ENCODE peak calls at places on chromosomes 3 and 15, in five cellular contexts. T, S, U, V and H are unnamed samples.

GRCh38 chr15:88701561-88702095 is 62.8 kb downstream of the ISG20 start:
- DNase-seq in T (no peak), S (no peak), U (no peak), V (peak; percentile 46), H (no peak)

GRCh38 chr15:78212546-78213424 is 21.6 kb downstream of the ACSBG1 start:
- DNase-seq in T (peak; percentile 55), S (peak; percentile 7), U (peak; percentile 89), V (no peak), H (no peak)

GRCh38 chr3:59321881-59322540 is 272.2 kb upstream of the CFAP20DC start:
- DNase-seq in T (no peak), S (no peak), U (no peak), V (no peak), H (no peak)

GRCh38 chr15:88615303-88616107 is 5.6 kb upstream of the AEN start:
- DNase-seq in T (no peak), S (no peak), U (no peak), V (no peak), H (no peak)

GRCh38 chr3:146313411-146314111 is 62.7 kb upstream of the PLSCR4 start:
- DNase-seq in T (peak; percentile 94), S (peak; percentile 67), U (peak; percentile 81), V (no peak), H (no peak)

GRCh38 chr15:62969442-62970089 is 73.0 kb upstream of the TPM1 start:
- DNase-seq in T (no peak), S (no peak), U (no peak), V (no peak), H (no peak)

GRCh38 chr15:101250331-101250730 is 1.5 kb downstream of the CHSY1 start:
- DNase-seq in T (peak; percentile 94), S (no peak), U (peak; percentile 87), V (no peak), H (no peak)

GRCh38 chr15:78093242-78094020 is 1.1 kb downstream of the SH2D7 start:
- DNase-seq in T (peak; percentile 93), S (peak; percentile 68), U (peak; percentile 77), V (no peak), H (no peak)

GRCh38 chr3:106635271-106635670 is 742.0 kb upstream of the CCDC54 start:
- DNase-seq in T (peak; percentile 92), S (peak; percentile 89), U (peak; percentile 91), V (no peak), H (no peak)

GRCh38 chr15:70376929-70377691 is 279.4 kb upstream of the TLE3 start:
- DNase-seq in T (peak; percentile 68), S (peak; percentile 24), U (peak; percentile 27), V (peak; percentile 61), H (no peak)

GRCh38 chr3:128492353-128493220 is at the start of gene GATA2:
- DNase-seq in T (no peak), S (no peak), U (no peak), V (peak; percentile 60), H (no peak)

GRCh38 chr3:57949779-57950618 is 58.2 kb upstream of the FLNB start:
- DNase-seq in T (no peak), S (no peak), U (no peak), V (no peak), H (no peak)

GRCh38 chr3:69142090-69142489 is 19.7 kb upstream of the LMOD3 start:
- DNase-seq in T (peak; percentile 28), S (no peak), U (peak; percentile 53), V (no peak), H (no peak)

GRCh38 chr15:82159922-82160321 is 102.6 kb downstream of the EFL1 start:
- DNase-seq in T (peak; percentile 98), S (peak; percentile 87), U (peak; percentile 98), V (no peak), H (no peak)

GRCh38 chr3:169147246-169148008 is 516.1 kb downstream of the MECOM start:
- DNase-seq in T (peak; percentile 79), S (no peak), U (peak; percentile 76), V (peak; percentile 52), H (peak; percentile 27)

GRCh38 chr3:136135039-136135802 is 60.9 kb downstream of the MSL2 start:
- DNase-seq in T (peak; percentile 66), S (no peak), U (no peak), V (peak; percentile 5), H (no peak)

GRCh38 chr3:196219194-196219969 is 3.0 kb downstream of the SLC51A start:
- DNase-seq in T (peak; percentile 84), S (peak; percentile 71), U (peak; percentile 92), V (no peak), H (no peak)

GRCh38 chr15:78216276-78217229 is 17.8 kb downstream of the ACSBG1 start:
- DNase-seq in T (peak; percentile 33), S (no peak), U (no peak), V (no peak), H (no peak)

GRCh38 chr3:36653095-36653494 is 111.3 kb downstream of the DCLK3 start:
- DNase-seq in T (peak; percentile 25), S (no peak), U (peak; percentile 54), V (no peak), H (no peak)

GRCh38 chr3:128988286-128988685 is 5.6 kb downstream of the CFAP92 start:
- DNase-seq in T (no peak), S (no peak), U (no peak), V (no peak), H (no peak)

GRCh38 chr3:7518471-7518870 is 657.6 kb downstream of the GRM7 start:
- DNase-seq in T (peak; percentile 9), S (no peak), U (peak; percentile 50), V (no peak), H (no peak)

GRCh38 chr15:63905558-63906265 is 72.0 kb upstream of the HERC1 start:
- DNase-seq in T (no peak), S (no peak), U (no peak), V (no peak), H (no peak)

GRCh38 chr3:136559896-136560295 is 192.3 kb downstream of the STAG1 start:
- DNase-seq in T (no peak), S (no peak), U (no peak), V (no peak), H (no peak)

GRCh38 chr3:66572938-66573710 is 72.3 kb upstream of the LRIG1 start:
- DNase-seq in T (no peak), S (no peak), U (no peak), V (peak; percentile 66), H (peak; percentile 20)

GRCh38 chr3:3998140-3998977 is 199.1 kb downstream of the LRRN1 start:
- DNase-seq in T (no peak), S (no peak), U (peak; percentile 49), V (peak; percentile 27), H (no peak)

GRCh38 chr15:80618666-80619481 is 76.2 kb upstream of the ABHD17C start:
- DNase-seq in T (peak; percentile 7), S (no peak), U (no peak), V (no peak), H (no peak)

GRCh38 chr15:38559908-38560307 is 4.7 kb downstream of the RASGRP1 start:
- DNase-seq in T (no peak), S (no peak), U (no peak), V (no peak), H (no peak)

GRCh38 chr15:38560456-38560926 is 4.1 kb downstream of the RASGRP1 start:
- DNase-seq in T (no peak), S (no peak), U (no peak), V (no peak), H (no peak)

GRCh38 chr15:38564557-38565286 is at the start of gene RASGRP1:
- DNase-seq in T (peak; percentile 10), S (no peak), U (peak; percentile 41), V (peak; percentile 67), H (peak; percentile 60)

GRCh38 chr15:38563723-38564519 is 693 bp downstream of the RASGRP1 start:
- DNase-seq in T (peak; percentile 27), S (no peak), U (peak; percentile 40), V (peak; percentile 78), H (peak; percentile 75)

GRCh38 chr15:38562278-38562677 is 2.3 kb downstream of the RASGRP1 start:
- DNase-seq in T (no peak), S (no peak), U (no peak), V (no peak), H (no peak)
- TF ChIP-seq CTCF in T (no peak), S (no peak), U (no peak), V (no peak), H (no peak)

DNA sequence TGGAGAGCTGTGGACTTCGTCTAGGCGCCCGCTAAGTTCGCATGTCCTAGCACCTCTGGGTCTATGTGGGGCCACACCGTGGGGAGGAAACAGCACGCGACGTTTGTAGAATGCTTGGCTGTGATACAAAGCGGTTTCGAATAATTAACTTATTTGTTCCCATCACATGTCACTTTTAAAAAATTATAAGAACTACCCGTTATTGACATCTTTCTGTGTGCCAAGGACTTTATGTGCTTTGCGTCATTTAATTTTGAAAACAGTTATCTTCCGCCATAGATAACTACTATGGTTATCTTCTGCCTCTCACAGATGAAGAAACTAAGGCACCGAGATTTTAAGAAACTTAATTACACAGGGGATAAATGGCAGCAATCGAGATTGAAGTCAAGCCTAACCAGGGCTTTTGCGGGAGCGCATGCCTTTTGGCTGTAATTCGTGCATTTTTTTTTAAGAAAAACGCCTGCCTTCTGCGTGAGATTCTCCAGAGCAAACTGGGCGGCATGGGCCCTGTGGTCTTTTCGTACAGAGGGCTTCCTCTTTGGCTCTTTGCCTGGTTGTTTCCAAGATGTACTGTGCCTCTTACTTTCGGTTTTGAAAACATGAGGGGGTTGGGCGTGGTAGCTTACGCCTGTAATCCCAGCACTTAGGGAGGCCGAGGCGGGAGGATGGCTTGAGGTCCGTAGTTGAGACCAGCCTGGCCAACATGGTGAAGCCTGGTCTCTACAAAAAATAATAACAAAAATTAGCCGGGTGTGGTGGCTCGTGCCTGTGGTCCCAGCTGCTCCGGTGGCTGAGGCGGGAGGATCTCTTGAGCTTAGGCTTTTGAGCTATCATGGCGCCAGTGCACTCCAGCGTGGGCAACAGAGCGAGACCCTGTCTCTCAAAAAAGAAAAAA is 1.0 kb downstream of the B2M start:
- DNase-seq in T (peak; percentile 91), S (peak; percentile 65), U (peak; percentile 86), V (no peak), H (no peak)
- TF ChIP-seq CTCF in T (no peak), S (no peak), U (no peak), V (no peak), H (no peak)

GRCh38 chr15:51735611-51736010 is 1.8 kb downstream of the LYSMD2 start:
- DNase-seq in T (no peak), S (no peak), U (no peak), V (no peak), H (no peak)

GRCh38 chr15:51736069-51736468 is 1.4 kb downstream of the LYSMD2 start:
- DNase-seq in T (no peak), S (no peak), U (no peak), V (no peak), H (no peak)

GRCh38 chr15:51737538-51738305 is at the start of gene LYSMD2:
- DNase-seq in T (no peak), S (no peak), U (peak; percentile 52), V (peak; percentile 61), H (peak; percentile 17)

GRCh38 chr15:51736646-51737537 is 563 bp downstream of the LYSMD2 start:
- DNase-seq in T (no peak), S (no peak), U (no peak), V (peak; percentile 43), H (peak; percentile 26)

DNA sequence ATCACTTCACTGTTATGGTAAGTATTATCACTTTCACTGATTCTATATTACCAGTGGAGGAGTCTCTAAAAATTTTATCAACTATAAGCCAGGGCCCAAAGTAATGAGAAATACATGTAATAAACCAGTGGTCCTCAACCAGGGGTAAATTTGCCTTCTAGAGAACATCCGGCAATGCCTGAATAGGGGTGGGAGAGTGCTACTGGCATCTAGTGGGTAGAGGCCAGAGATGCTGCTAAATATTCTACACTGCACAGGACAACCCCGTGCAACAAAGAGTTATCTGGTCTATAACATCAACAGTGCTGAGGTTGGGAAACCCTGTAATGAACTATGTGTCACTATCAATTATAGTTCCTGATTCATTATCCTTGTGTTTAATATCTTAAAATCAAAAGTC is 2.2 kb downstream of the LYSMD2 start:
- DNase-seq in T (no peak), S (no peak), U (no peak), V (no peak), H (no peak)
- TF ChIP-seq CTCF in T (peak; percentile 5), S (no peak), U (no peak), V (no peak), H (no peak)

GRCh38 chr3:151314132-151314531 is 2.5 kb downstream of the GPR87 start:
- DNase-seq in T (no peak), S (no peak), U (no peak), V (no peak), H (no peak)
- TF ChIP-seq CTCF in T (no peak), S (no peak), U (no peak), V (no peak), H (no peak)